ENCODE peak calls at places on chromosome 10, in ten cellular contexts. One of them, this sample, is unnamed.

GRCh38 chr10:47402681-47403301 is 18.7 kb upstream of the ZNF488 start:
- DNase-seq in HCEC 1CT: peak; percentile 90
- DNase-seq in amniotic stem cell: peak; percentile 67
- DNase-seq in LoVo: peak; percentile 85
- DNase-seq in cerebellar cortex: no peak
- DNase-seq in SK-N-DZ: no peak
- DNase-seq in T-helper 2 cell: no peak
- DNase-seq in T1000: peak; percentile 61
- DNase-seq in EL: peak; percentile 97
- DNase-seq in brain microvascular endothelial cell: peak; percentile 81
- DNase-seq in this sample: peak; percentile 73

GRCh38 chr10:124464028-124464751 is 2.6 kb downstream of the LHPP start:
- DNase-seq in HCEC 1CT: no peak
- DNase-seq in SK-N-DZ: no peak
- DNase-seq in amniotic stem cell: no peak
- DNase-seq in T1000: no peak
- DNase-seq in LoVo: no peak
- DNase-seq in EL: no peak
- DNase-seq in brain microvascular endothelial cell: no peak
- DNase-seq in cerebellar cortex: no peak
- DNase-seq in T-helper 2 cell: no peak
- DNase-seq in this sample: no peak

GRCh38 chr10:103265712-103266329 is 11.1 kb upstream of the INA start:
- DNase-seq in EL: peak; percentile 59
- DNase-seq in HCEC 1CT: peak; percentile 45
- DNase-seq in cerebellar cortex: no peak
- DNase-seq in SK-N-DZ: no peak
- DNase-seq in brain microvascular endothelial cell: peak; percentile 69
- DNase-seq in LoVo: peak; percentile 67
- DNase-seq in amniotic stem cell: peak; percentile 20
- DNase-seq in T1000: peak; percentile 3
- DNase-seq in T-helper 2 cell: no peak
- DNase-seq in this sample: no peak

GRCh38 chr10:4677296-4678021 is 148.5 kb upstream of the AKR1E2 start:
- DNase-seq in EL: no peak
- DNase-seq in SK-N-DZ: no peak
- DNase-seq in T-helper 2 cell: no peak
- DNase-seq in T1000: no peak
- DNase-seq in LoVo: peak; percentile 75
- DNase-seq in brain microvascular endothelial cell: peak; percentile 42
- DNase-seq in HCEC 1CT: peak; percentile 82
- DNase-seq in amniotic stem cell: no peak
- DNase-seq in cerebellar cortex: no peak
- DNase-seq in this sample: no peak

GRCh38 chr10:119049361-119049760 is 19.8 kb downstream of the NANOS1 start:
- DNase-seq in T1000: no peak
- DNase-seq in brain microvascular endothelial cell: no peak
- DNase-seq in EL: no peak
- DNase-seq in HCEC 1CT: no peak
- DNase-seq in amniotic stem cell: no peak
- DNase-seq in T-helper 2 cell: no peak
- DNase-seq in cerebellar cortex: no peak
- DNase-seq in LoVo: no peak
- DNase-seq in SK-N-DZ: no peak
- DNase-seq in this sample: no peak

GRCh38 chr10:50554995-50555568 is 68.7 kb downstream of the SGMS1 start:
- DNase-seq in SK-N-DZ: no peak
- DNase-seq in cerebellar cortex: peak; percentile 72
- DNase-seq in T1000: no peak
- DNase-seq in amniotic stem cell: no peak
- DNase-seq in HCEC 1CT: no peak
- DNase-seq in brain microvascular endothelial cell: peak; percentile 43
- DNase-seq in T-helper 2 cell: no peak
- DNase-seq in LoVo: no peak
- DNase-seq in EL: no peak
- DNase-seq in this sample: no peak

GRCh38 chr10:33506838-33507661 is 172.6 kb upstream of the NRP1 start:
- DNase-seq in cerebellar cortex: no peak
- DNase-seq in EL: no peak
- DNase-seq in SK-N-DZ: no peak
- DNase-seq in LoVo: no peak
- DNase-seq in T-helper 2 cell: no peak
- DNase-seq in HCEC 1CT: peak; percentile 43
- DNase-seq in T1000: no peak
- DNase-seq in amniotic stem cell: no peak
- DNase-seq in brain microvascular endothelial cell: peak; percentile 43
- DNase-seq in this sample: no peak

GRCh38 chr10:52525761-52526160 is 211.7 kb downstream of the DKK1 start:
- DNase-seq in T1000: no peak
- DNase-seq in SK-N-DZ: no peak
- DNase-seq in amniotic stem cell: peak; percentile 38
- DNase-seq in T-helper 2 cell: no peak
- DNase-seq in brain microvascular endothelial cell: peak; percentile 69
- DNase-seq in EL: peak; percentile 62
- DNase-seq in HCEC 1CT: peak; percentile 52
- DNase-seq in cerebellar cortex: no peak
- DNase-seq in LoVo: peak; percentile 60
- DNase-seq in this sample: no peak

GRCh38 chr10:33155720-33156638 is 178.5 kb downstream of the NRP1 start:
- DNase-seq in amniotic stem cell: peak; percentile 20
- DNase-seq in brain microvascular endothelial cell: peak; percentile 69
- DNase-seq in LoVo: peak; percentile 69
- DNase-seq in T1000: peak; percentile 17
- DNase-seq in SK-N-DZ: peak; percentile 14
- DNase-seq in T-helper 2 cell: peak; percentile 49
- DNase-seq in cerebellar cortex: peak; percentile 21
- DNase-seq in HCEC 1CT: peak; percentile 91
- DNase-seq in EL: peak; percentile 72
- DNase-seq in this sample: no peak

GRCh38 chr10:118662228-118663035 is 67.0 kb upstream of the PRLHR start:
- DNase-seq in EL: no peak
- DNase-seq in T-helper 2 cell: no peak
- DNase-seq in brain microvascular endothelial cell: no peak
- DNase-seq in T1000: no peak
- DNase-seq in SK-N-DZ: no peak
- DNase-seq in cerebellar cortex: no peak
- DNase-seq in LoVo: no peak
- DNase-seq in amniotic stem cell: no peak
- DNase-seq in HCEC 1CT: no peak
- DNase-seq in this sample: peak; percentile 43